ENCODE peak calls at places on chromosomes 3 and 15, in four cellular contexts. I is H1, M is HepG2, F is GM12878. R is an unnamed sample.

GRCh38 chr15:81161851-81162250 is 27.8 kb downstream of the CFAP161 start:
- DNase-seq in M (no peak), I (no peak), F (no peak), R (no peak)

GRCh38 chr15:78866824-78867223 is 5.9 kb upstream of the MORF4L1 start:
- DNase-seq in F (no peak), M (no peak), I (no peak), R (no peak)

GRCh38 chr3:146313411-146314111 is 62.7 kb upstream of the PLSCR4 start:
- DNase-seq in F (no peak), M (no peak), I (no peak), R (no peak)

GRCh38 chr15:91948001-91948608 is 94.6 kb downstream of the SLCO3A1 start:
- DNase-seq in F (no peak), M (no peak), I (peak; percentile 59), R (no peak)

GRCh38 chr3:53585042-53585441 is 90.6 kb downstream of the CACNA1D start:
- DNase-seq in F (no peak), I (no peak), M (no peak), R (no peak)

GRCh38 chr15:75530169-75530568 is 48.9 kb downstream of the PTPN9 start:
- DNase-seq in F (no peak), M (no peak), I (no peak), R (no peak)

GRCh38 chr15:76175442-76175841 is 115.7 kb downstream of the TMEM266 start:
- DNase-seq in I (no peak), M (no peak), F (no peak), R (no peak)

GRCh38 chr3:194166682-194167479 is 30.9 kb downstream of the HES1 start:
- DNase-seq in F (no peak), M (no peak), I (no peak), R (no peak)

GRCh38 chr3:143427626-143428025 is 308.1 kb downstream of the CHST2 start:
- DNase-seq in M (no peak), I (no peak), F (no peak), R (no peak)

GRCh38 chr3:24682141-24682547 is 187.5 kb upstream of the THRB start:
- DNase-seq in I (no peak), M (no peak), F (no peak), R (no peak)

GRCh38 chr3:27578032-27578431 is 93.8 kb upstream of the SLC4A7 start:
- DNase-seq in F (no peak), I (no peak), M (no peak), R (no peak)

GRCh38 chr15:65956307-65956706 is 87.0 kb downstream of the RAB11A start:
- DNase-seq in F (no peak), I (no peak), M (no peak), R (no peak)

GRCh38 chr3:128283429-128283828 is 130.1 kb downstream of the EEFSEC start:
- DNase-seq in F (no peak), I (peak; percentile 40), M (no peak), R (no peak)

GRCh38 chr3:13348671-13349396 is 71.3 kb downstream of the NUP210 start:
- DNase-seq in I (no peak), M (no peak), F (no peak), R (no peak)

GRCh38 chr3:62665627-62666433 is 209.4 kb downstream of the CADPS start:
- DNase-seq in I (peak; percentile 96), M (peak; percentile 63), F (peak; percentile 2), R (peak; percentile 67)

GRCh38 chr3:172167892-172168648 is 128.7 kb downstream of the FNDC3B start:
- DNase-seq in M (no peak), I (no peak), F (no peak), R (no peak)

GRCh38 chr15:99104788-99105515 is at the start of gene SYNM:
- DNase-seq in M (peak; percentile 72), F (no peak), I (peak; percentile 87), R (peak; percentile 95)

GRCh38 chr15:45393851-45394250 is 15.5 kb upstream of the GATM start:
- DNase-seq in F (no peak), I (no peak), M (peak; percentile 59), R (no peak)

GRCh38 chr3:99920530-99921376 is 103.1 kb downstream of the CMSS1 start:
- DNase-seq in F (no peak), M (peak; percentile 97), I (no peak), R (no peak)

GRCh38 chr15:85579011-85579701 is 198.8 kb downstream of the AKAP13 start:
- DNase-seq in I (no peak), F (no peak), M (no peak), R (no peak)

GRCh38 chr15:30992465-30992864 is 1.0 kb upstream of the MTMR10 start:
- DNase-seq in F (no peak), I (no peak), M (peak; percentile 27), R (no peak)

GRCh38 chr3:111277226-111277625 is 205.6 kb downstream of the NECTIN3 start:
- DNase-seq in F (no peak), M (no peak), I (no peak), R (no peak)

GRCh38 chr3:61638721-61639120 is 77.3 kb downstream of the PTPRG start:
- DNase-seq in I (no peak), F (no peak), M (no peak), R (no peak)

GRCh38 chr3:69095636-69096035 is 10.9 kb downstream of the ARL6IP5 start:
- DNase-seq in I (no peak), M (no peak), F (no peak), R (no peak)

GRCh38 chr15:34437687-34438086 is at the start of gene GOLGA8A:
- DNase-seq in I (peak; percentile 77), M (peak; percentile 26), F (peak; percentile 74), R (peak; percentile 70)

GRCh38 chr3:195196266-195196665 is 74.7 kb downstream of the XXYLT1 start:
- DNase-seq in F (no peak), I (no peak), M (no peak), R (no peak)

GRCh38 chr3:50321146-50321843 is 1.2 kb downstream of the HYAL2 start:
- DNase-seq in M (peak; percentile 84), F (peak; percentile 42), I (peak; percentile 93), R (peak; percentile 88)

GRCh38 chr3:135260025-135260424 is 465.0 kb downstream of the EPHB1 start:
- DNase-seq in F (no peak), M (no peak), I (no peak), R (no peak)

GRCh38 chr15:99343836-99344551 is 92.7 kb downstream of the LRRC28 start:
- DNase-seq in I (peak; percentile 65), F (no peak), M (no peak), R (peak; percentile 26)

GRCh38 chr3:142276780-142277179 is 51.4 kb upstream of the GK5 start:
- DNase-seq in M (no peak), I (no peak), F (no peak), R (no peak)

GRCh38 chr15:90203922-90204321 is 2.8 kb downstream of the SEMA4B start:
- DNase-seq in M (no peak), I (no peak), F (no peak), R (no peak)

GRCh38 chr3:172179680-172180399 is 140.5 kb downstream of the FNDC3B start:
- DNase-seq in F (peak; percentile 62), M (peak; percentile 97), I (no peak), R (no peak)

DNA sequence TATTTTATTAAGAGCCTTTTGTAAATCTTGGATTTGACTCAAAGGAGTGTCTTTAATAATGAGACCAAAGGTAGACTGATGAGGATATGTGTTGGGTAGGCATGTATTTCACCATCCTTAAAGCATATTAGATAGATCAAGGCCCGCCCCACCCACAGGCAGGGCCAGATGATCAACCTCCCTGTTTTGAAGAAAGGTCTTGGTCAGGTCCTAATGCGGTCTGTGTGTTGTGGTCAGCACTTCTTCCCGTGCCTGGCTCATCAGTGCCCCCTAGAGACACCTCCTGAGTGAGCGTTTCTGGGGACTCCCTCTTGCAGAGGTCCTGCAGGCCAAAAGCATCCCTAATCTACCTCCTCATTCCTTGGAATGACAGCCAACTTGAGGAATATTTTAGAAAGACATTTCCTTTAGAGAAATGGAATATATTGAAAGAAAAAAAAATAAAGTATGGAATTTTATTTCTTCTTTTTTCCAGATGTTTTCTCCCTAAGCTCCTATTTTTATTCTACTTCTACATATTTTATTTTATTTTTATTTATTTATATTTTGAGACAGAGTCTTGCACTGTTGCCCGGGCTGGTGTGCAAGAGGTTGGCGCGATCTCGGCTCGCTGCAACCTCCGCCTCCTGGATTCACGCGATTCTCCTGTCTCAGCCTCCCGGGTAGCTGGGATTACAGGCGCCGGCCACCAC is 6.0 kb downstream of the TM4SF4 start:
- DNase-seq in I (peak; percentile 90), F (peak; percentile 52), M (peak; percentile 85), R (peak; percentile 80)
- TF ChIP-seq SP1 in I (no peak), F (no peak), M (no peak), R (no peak)

DNA sequence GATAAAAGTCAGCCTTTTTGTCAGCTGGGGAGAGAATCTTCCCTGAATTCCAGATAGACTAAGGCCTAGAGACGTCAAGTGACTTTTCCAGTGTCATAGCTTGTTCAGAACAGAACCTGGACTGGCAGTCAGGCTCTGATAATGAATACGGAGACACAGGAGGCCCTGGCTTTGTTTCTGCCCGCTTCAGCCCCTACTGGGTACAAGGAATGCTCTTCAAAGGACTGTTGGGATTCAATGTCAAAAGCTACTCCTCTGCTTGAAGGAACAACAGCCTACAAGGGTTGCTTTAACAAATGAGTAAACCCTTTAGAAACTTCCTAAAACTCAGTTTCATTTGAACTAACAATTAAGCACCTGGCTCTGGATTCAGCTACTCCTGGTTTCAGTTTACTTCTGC is 412.3 kb downstream of the OXSM start:
- DNase-seq in M (no peak), I (no peak), F (no peak), R (no peak)
- TF ChIP-seq SUZ12 in M (no peak), I (no peak), F (no peak), R (no peak)

DNA sequence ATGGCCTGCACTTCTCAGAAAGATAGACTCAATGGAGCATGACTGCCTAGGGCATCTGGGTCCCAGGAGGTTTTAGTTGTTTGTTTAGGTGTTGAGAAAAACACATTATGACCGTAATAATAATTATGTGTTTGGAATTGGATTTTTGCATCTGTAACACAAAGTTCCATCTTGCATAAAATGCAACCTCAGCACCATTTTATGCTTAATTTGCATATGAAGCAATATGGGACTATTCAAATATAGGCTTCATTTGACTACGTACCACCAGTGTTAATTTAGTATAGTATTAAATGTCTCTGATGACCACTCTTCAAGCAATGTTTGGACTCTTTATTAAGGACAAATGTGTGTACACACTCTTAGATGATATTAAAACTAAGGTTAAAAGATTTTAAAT is 121.2 kb downstream of the ROBO2 start:
- DNase-seq in I (no peak), M (no peak), F (no peak), R (no peak)
- TF ChIP-seq SP1 in I (no peak), M (no peak), F (no peak), R (no peak)

GRCh38 chr3:138442433-138442832 is 8.0 kb downstream of the ESYT3 start:
- DNase-seq in F (no peak), I (no peak), M (peak; percentile 59), R (peak; percentile 57)
- TF ChIP-seq SUZ12 in F (no peak), I (no peak), M (no peak), R (no peak)

GRCh38 chr15:61151791-61152190 is 77.3 kb downstream of the RORA start:
- DNase-seq in F (no peak), I (no peak), M (no peak), R (no peak)

GRCh38 chr15:61159901-61160300 is 69.2 kb downstream of the RORA start:
- DNase-seq in I (no peak), M (no peak), F (no peak), R (no peak)

GRCh38 chr15:61157933-61158332 is 71.2 kb downstream of the RORA start:
- DNase-seq in M (no peak), I (no peak), F (no peak), R (no peak)

GRCh38 chr15:61155741-61156700 is 73.1 kb downstream of the RORA start:
- DNase-seq in M (no peak), I (no peak), F (no peak), R (peak; percentile 8)
- TF ChIP-seq SP1 in M (no peak), I (no peak), F (no peak), R (no peak)

GRCh38 chr3:119541547-119541946 is 17.9 kb downstream of the CD80 start:
- DNase-seq in M (no peak), I (no peak), F (no peak), R (no peak)
- TF ChIP-seq SUZ12 in M (no peak), I (no peak), F (no peak), R (no peak)

GRCh38 chr15:57218826-57219576 is 157.3 kb upstream of the CGNL1 start:
- DNase-seq in F (no peak), M (no peak), I (no peak), R (no peak)
- TF ChIP-seq SP1 in F (no peak), M (no peak), I (no peak), R (no peak)

R was measured in HEK293T.